ENCODE peak calls at places on chromosome 10, in ten cellular contexts. G is T-cell; D is EH; T is Calu3; U is activated CD8-positive, alpha-beta memory T cell treated with anti-CD3 and anti-CD28 coated beads for 24 hours; R is SW 1271; S is CD4-positive, alpha-beta T cell; X is astrocyte of the spinal cord; Q is activated effector memory CD4-positive, alpha-beta T cell treated with anti-CD3 and anti-CD28 coated beads, Interleukin-2, amount 50 U/mL, for 16 hours; H is GF-D8. L is an unnamed sample.

GRCh38 chr10:109882251-109883057 is 40.9 kb downstream of the XPNPEP1 start:
- DNase-seq in G (no peak), D (no peak), T (no peak), U (peak), R (no peak), S (no peak), X (no peak), Q (no peak), H (no peak), L (no peak)

GRCh38 chr10:93495654-93496321 is 624 bp upstream of the CEP55 start:
- DNase-seq in G (peak), D (peak), T (no peak), U (no peak), R (no peak), S (peak), X (no peak), Q (no peak), H (no peak), L (peak)

GRCh38 chr10:89369142-89370105 is 8.4 kb upstream of the IFIT1B start:
- DNase-seq in G (no peak), D (peak), T (peak), U (no peak), R (no peak), S (no peak), X (peak), Q (no peak), H (no peak), L (peak)

GRCh38 chr10:17200885-17201164 is 647 bp downstream of the TRDMT1 start:
- DNase-seq in G (peak), D (peak), T (peak), U (no peak), R (no peak), S (peak), X (peak), Q (peak), H (peak), L (peak)

GRCh38 chr10:3054816-3055202 is 12.5 kb upstream of the PFKP start:
- DNase-seq in G (no peak), D (no peak), T (no peak), U (no peak), R (no peak), S (no peak), X (no peak), Q (no peak), H (no peak), L (no peak)

GRCh38 chr10:70996549-70996948 is 108.2 kb upstream of the PCBD1 start:
- DNase-seq in G (no peak), D (no peak), T (no peak), U (no peak), R (no peak), S (no peak), X (no peak), Q (peak), H (no peak), L (no peak)

GRCh38 chr10:120950103-120950561 is 99.0 kb downstream of the WDR11 start:
- DNase-seq in G (no peak), D (peak), T (no peak), U (no peak), R (no peak), S (no peak), X (peak), Q (no peak), H (no peak), L (no peak)

GRCh38 chr10:12726971-12727831 is 274.3 kb downstream of the CCDC3 start:
- DNase-seq in G (no peak), D (no peak), T (no peak), U (no peak), R (no peak), S (no peak), X (peak), Q (no peak), H (no peak), L (no peak)